ENCODE peak calls at places on chromosomes 3 and 15, in seven cellular contexts. Q, D, Y, Z, P, X and N are unnamed samples.

GRCh38 chr3:166634091-166634746 is 745.9 kb downstream of the ZBBX start:
- DNase-seq in Q (no peak), D (peak), Y (no peak), Z (no peak), P (no peak), X (no peak), N (no peak)

GRCh38 chr3:120059081-120059864 is 35.0 kb downstream of the GSK3B start:
- DNase-seq in Q (no peak), D (peak), Y (no peak), Z (no peak), P (no peak), X (no peak), N (no peak)

GRCh38 chr3:127040216-127040615 is 57.3 kb downstream of the PLXNA1 start:
- DNase-seq in Q (no peak), D (no peak), Y (no peak), Z (no peak), P (no peak), X (no peak), N (no peak)

GRCh38 chr3:151538706-151539403 is 78.0 kb upstream of the IGSF10 start:
- DNase-seq in Q (no peak), D (peak), Y (no peak), Z (peak), P (no peak), X (no peak), N (no peak)

GRCh38 chr15:76340802-76341365 is 4.3 kb downstream of the ISL2 start:
- DNase-seq in Q (no peak), D (no peak), Y (peak), Z (no peak), P (peak), X (no peak), N (no peak)

GRCh38 chr3:151770941-151771340 is 37.2 kb downstream of the AADACL2 start:
- DNase-seq in Q (no peak), D (no peak), Y (no peak), Z (peak), P (no peak), X (no peak), N (no peak)

GRCh38 chr3:161266731-161267150 is 45.6 kb downstream of the NMD3 start:
- DNase-seq in Q (no peak), D (no peak), Y (no peak), Z (peak), P (no peak), X (no peak), N (no peak)

GRCh38 chr3:106688463-106688862 is 688.8 kb upstream of the CCDC54 start:
- DNase-seq in Q (no peak), D (no peak), Y (no peak), Z (peak), P (no peak), X (no peak), N (no peak)

GRCh38 chr3:100591411-100591810 is 18.0 kb upstream of the ADGRG7 start:
- DNase-seq in Q (no peak), D (no peak), Y (no peak), Z (peak), P (no peak), X (no peak), N (no peak)

GRCh38 chr3:53342353-53342752 is 5.0 kb downstream of the DCP1A start:
- DNase-seq in Q (no peak), D (no peak), Y (no peak), Z (peak), P (no peak), X (no peak), N (no peak)

GRCh38 chr3:196414469-196414868 is 17.8 kb downstream of the UBXN7 start:
- DNase-seq in Q (no peak), D (no peak), Y (no peak), Z (no peak), P (no peak), X (no peak), N (no peak)

GRCh38 chr3:197256836-197257444 is 41.5 kb downstream of the DLG1 start:
- DNase-seq in Q (no peak), D (peak), Y (no peak), Z (peak), P (no peak), X (no peak), N (no peak)

GRCh38 chr15:83605049-83605448 is 48.9 kb upstream of the ADAMTSL3 start:
- DNase-seq in Q (no peak), D (no peak), Y (no peak), Z (no peak), P (no peak), X (no peak), N (no peak)

GRCh38 chr15:48681274-48681840 is 35.8 kb upstream of the FBN1 start:
- DNase-seq in Q (no peak), D (no peak), Y (no peak), Z (peak), P (no peak), X (no peak), N (no peak)

GRCh38 chr15:101168463-101168824 is 83.4 kb downstream of the CHSY1 start:
- DNase-seq in Q (no peak), D (no peak), Y (no peak), Z (no peak), P (no peak), X (no peak), N (no peak)

GRCh38 chr3:45958333-45958791 is 15.1 kb downstream of the CXCR6 start:
- DNase-seq in Q (no peak), D (no peak), Y (no peak), Z (peak), P (no peak), X (no peak), N (no peak)